ENCODE peak calls at places on chromosomes 13 and 19, in five cellular contexts. One of them, this sample, is unnamed.
A peak's percentile ranks its signal among the peaks of the same experiment; 100 is the strongest.

GRCh38 chr13:99125335-99125915 is 75.2 kb upstream of the UBAC2 start:
- DNase-seq in GM12878: no peak
- DNase-seq in K562: no peak
- DNase-seq in SK-N-SH: no peak
- DNase-seq in HepG2: no peak
- DNase-seq in this sample: no peak

GRCh38 chr19:4064551-4065260 is 2.0 kb downstream of the ZBTB7A start:
- DNase-seq in SK-N-SH: peak; percentile 86
- DNase-seq in HepG2: no peak
- DNase-seq in K562: peak; percentile 69
- DNase-seq in GM12878: no peak
- DNase-seq in this sample: peak; percentile 86

GRCh38 chr19:8311461-8312260 is 3.5 kb upstream of the CD320 start:
- DNase-seq in GM12878: no peak
- DNase-seq in K562: peak; percentile 2
- DNase-seq in SK-N-SH: no peak
- DNase-seq in HepG2: no peak
- DNase-seq in this sample: no peak

GRCh38 chr19:21202865-21203494 is 61.1 kb downstream of the ZNF431 start:
- DNase-seq in SK-N-SH: peak; percentile 49
- DNase-seq in K562: peak; percentile 55
- DNase-seq in HepG2: no peak
- DNase-seq in GM12878: peak; percentile 3
- DNase-seq in this sample: peak; percentile 28

GRCh38 chr13:44086389-44086788 is 206.7 kb downstream of the LACC1 start:
- DNase-seq in HepG2: no peak
- DNase-seq in SK-N-SH: no peak
- DNase-seq in GM12878: no peak
- DNase-seq in K562: no peak
- DNase-seq in this sample: no peak

GRCh38 chr13:85148009-85148408 is 651.2 kb downstream of the SLITRK6 start:
- DNase-seq in K562: no peak
- DNase-seq in GM12878: no peak
- DNase-seq in HepG2: peak; percentile 1
- DNase-seq in SK-N-SH: no peak
- DNase-seq in this sample: no peak

GRCh38 chr13:26628706-26629105 is 71.2 kb downstream of the WASF3 start:
- DNase-seq in GM12878: no peak
- DNase-seq in SK-N-SH: no peak
- DNase-seq in K562: no peak
- DNase-seq in HepG2: peak; percentile 28
- DNase-seq in this sample: no peak

GRCh38 chr19:17947815-17948473 is 15.1 kb downstream of the CCDC124 start:
- DNase-seq in HepG2: peak; percentile 85
- DNase-seq in GM12878: no peak
- DNase-seq in K562: peak; percentile 99
- DNase-seq in SK-N-SH: peak; percentile 99
- DNase-seq in this sample: peak; percentile 73

GRCh38 chr19:6073858-6074708 is 36.2 kb downstream of the RFX2 start:
- DNase-seq in K562: no peak
- DNase-seq in SK-N-SH: no peak
- DNase-seq in GM12878: no peak
- DNase-seq in HepG2: no peak
- DNase-seq in this sample: no peak

GRCh38 chr19:5170329-5170745 is 170.3 kb downstream of the PTPRS start:
- DNase-seq in HepG2: no peak
- DNase-seq in GM12878: no peak
- DNase-seq in SK-N-SH: peak; percentile 58
- DNase-seq in K562: peak; percentile 54
- DNase-seq in this sample: no peak

GRCh38 chr19:35013047-35013819 is 13.1 kb downstream of the GRAMD1A start:
- DNase-seq in K562: peak; percentile 78
- DNase-seq in GM12878: no peak
- DNase-seq in HepG2: peak; percentile 48
- DNase-seq in SK-N-SH: peak; percentile 94
- DNase-seq in this sample: peak; percentile 50

GRCh38 chr13:107413005-107413404 is 802.3 kb downstream of the LIG4 start:
- DNase-seq in GM12878: no peak
- DNase-seq in K562: no peak
- DNase-seq in HepG2: no peak
- DNase-seq in SK-N-SH: no peak
- DNase-seq in this sample: no peak

GRCh38 chr13:103640617-103641016 is 574.4 kb upstream of the SLC10A2 start:
- DNase-seq in HepG2: no peak
- DNase-seq in K562: no peak
- DNase-seq in GM12878: no peak
- DNase-seq in SK-N-SH: no peak
- DNase-seq in this sample: no peak

GRCh38 chr19:48950159-48950558 is 4.5 kb upstream of the BAX start:
- DNase-seq in SK-N-SH: no peak
- DNase-seq in HepG2: no peak
- DNase-seq in GM12878: no peak
- DNase-seq in K562: no peak
- DNase-seq in this sample: no peak

GRCh38 chr19:45769821-45770191 is 754 bp upstream of the SIX5 start:
- DNase-seq in GM12878: no peak
- DNase-seq in HepG2: no peak
- DNase-seq in K562: peak; percentile 39
- DNase-seq in SK-N-SH: no peak
- DNase-seq in this sample: no peak

GRCh38 chr13:100454876-100455275 is 133.7 kb downstream of the GGACT start:
- DNase-seq in K562: no peak
- DNase-seq in HepG2: no peak
- DNase-seq in GM12878: no peak
- DNase-seq in SK-N-SH: no peak
- DNase-seq in this sample: no peak

GRCh38 chr19:19134687-19135158 is 3.6 kb downstream of the TMEM161A start:
- DNase-seq in SK-N-SH: peak; percentile 32
- DNase-seq in K562: peak; percentile 86
- DNase-seq in GM12878: no peak
- DNase-seq in HepG2: no peak
- DNase-seq in this sample: peak; percentile 56

GRCh38 chr19:41350735-41351338 is 2.9 kb downstream of the TGFB1 start:
- DNase-seq in HepG2: no peak
- DNase-seq in K562: peak; percentile 85
- DNase-seq in GM12878: no peak
- DNase-seq in SK-N-SH: peak; percentile 16
- DNase-seq in this sample: no peak

GRCh38 chr19:35509861-35510625 is 3.4 kb downstream of the DMKN start:
- DNase-seq in K562: peak; percentile 87
- DNase-seq in GM12878: no peak
- DNase-seq in SK-N-SH: peak; percentile 90
- DNase-seq in HepG2: peak; percentile 75
- DNase-seq in this sample: peak; percentile 34

GRCh38 chr19:36605101-36605838 is at the start of gene ZNF382:
- DNase-seq in K562: no peak
- DNase-seq in HepG2: peak; percentile 63
- DNase-seq in GM12878: peak; percentile 17
- DNase-seq in SK-N-SH: peak; percentile 99
- DNase-seq in this sample: peak; percentile 84

GRCh38 chr19:8569066-8569761 is 8.0 kb downstream of the MYO1F start:
- DNase-seq in GM12878: peak; percentile 63
- DNase-seq in SK-N-SH: no peak
- DNase-seq in K562: peak; percentile 76
- DNase-seq in HepG2: no peak
- DNase-seq in this sample: peak; percentile 99

GRCh38 chr19:55179570-55180484 is at the start of gene SYT5:
- DNase-seq in GM12878: no peak
- DNase-seq in SK-N-SH: peak; percentile 86
- DNase-seq in K562: peak; percentile 88
- DNase-seq in HepG2: no peak
- DNase-seq in this sample: peak; percentile 20

GRCh38 chr19:10625003-10625761 is at the start of gene SLC44A2:
- DNase-seq in GM12878: no peak
- DNase-seq in HepG2: no peak
- DNase-seq in K562: peak; percentile 21
- DNase-seq in SK-N-SH: peak; percentile 93
- DNase-seq in this sample: no peak
- TF ChIP-seq REST in GM12878: no peak
- TF ChIP-seq REST in HepG2: no peak
- TF ChIP-seq REST in K562: no peak
- TF ChIP-seq REST in SK-N-SH: no peak
- TF ChIP-seq REST in this sample: no peak

DNA sequence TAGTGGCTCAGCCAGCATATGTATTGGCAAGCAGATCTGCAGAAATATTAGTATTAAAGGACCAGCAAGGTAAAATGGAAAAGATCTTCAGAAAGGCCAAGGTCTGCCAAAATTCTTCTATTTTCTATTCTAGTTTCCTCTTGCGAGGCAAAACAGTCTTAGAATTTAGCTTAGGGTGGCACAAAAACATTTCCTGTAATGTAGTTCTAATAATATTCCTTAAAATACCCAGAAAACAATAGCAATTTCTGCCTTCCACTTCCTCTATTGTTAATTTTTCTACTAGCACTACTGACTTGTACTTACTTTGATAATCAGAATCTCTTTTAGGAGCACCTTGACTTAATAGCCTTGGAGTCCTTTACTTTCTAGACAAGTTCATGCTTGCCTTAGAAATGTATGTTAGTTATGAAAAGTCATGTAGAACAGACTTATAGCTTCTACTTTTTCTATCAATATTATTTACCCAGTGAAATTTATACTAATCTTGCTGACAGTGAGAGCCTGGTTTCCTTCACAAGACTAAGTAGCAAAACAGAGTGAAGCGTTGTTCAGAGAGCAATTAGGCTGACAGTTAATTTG is 23.8 kb upstream of the LPAR6 start:
- DNase-seq in HepG2: no peak
- DNase-seq in K562: no peak
- DNase-seq in SK-N-SH: no peak
- DNase-seq in GM12878: no peak
- DNase-seq in this sample: no peak
- TF ChIP-seq GABPA in HepG2: no peak
- TF ChIP-seq GABPA in K562: no peak
- TF ChIP-seq GABPA in SK-N-SH: no peak
- TF ChIP-seq GABPA in GM12878: no peak
- TF ChIP-seq GABPA in this sample: no peak

GRCh38 chr19:3028305-3029069 is 593 bp downstream of the TLE2 start:
- DNase-seq in K562: no peak
- DNase-seq in GM12878: no peak
- DNase-seq in SK-N-SH: no peak
- DNase-seq in HepG2: no peak
- DNase-seq in this sample: no peak
- TF ChIP-seq REST in K562: no peak
- TF ChIP-seq REST in GM12878: no peak
- TF ChIP-seq REST in SK-N-SH: no peak
- TF ChIP-seq REST in HepG2: no peak
- TF ChIP-seq REST in this sample: no peak

DNA sequence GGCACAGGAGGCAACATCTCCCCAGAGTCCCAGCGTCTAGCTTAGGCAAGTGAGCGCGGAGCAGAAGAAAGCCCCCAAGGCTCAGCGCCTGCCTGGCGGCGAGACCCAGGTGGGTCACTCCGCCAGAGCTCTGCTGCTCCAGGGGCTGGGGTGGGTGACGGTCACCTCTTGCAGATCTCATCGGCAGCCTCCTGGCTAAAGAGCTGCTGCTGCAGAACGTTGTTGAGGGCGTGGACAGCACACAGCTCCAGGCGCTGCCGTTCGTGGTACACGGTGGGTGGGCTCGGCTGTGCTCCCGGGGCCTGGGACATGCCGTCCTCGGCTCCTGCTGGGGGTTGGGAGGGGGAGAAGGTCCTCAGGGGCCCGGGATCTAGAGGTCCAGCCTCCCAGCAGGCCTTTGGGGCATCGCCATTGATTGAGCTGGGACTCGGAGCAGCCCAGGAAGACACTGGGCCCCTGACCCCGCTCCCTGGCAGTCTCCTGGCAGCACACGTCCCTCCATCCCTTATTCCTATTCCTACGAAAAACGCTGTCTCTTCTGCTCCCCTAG is 795 bp downstream of the JOSD2 start:
- DNase-seq in GM12878: no peak
- DNase-seq in HepG2: no peak
- DNase-seq in K562: no peak
- DNase-seq in SK-N-SH: peak; percentile 76
- DNase-seq in this sample: no peak
- TF ChIP-seq GABPA in GM12878: no peak
- TF ChIP-seq GABPA in HepG2: no peak
- TF ChIP-seq GABPA in K562: no peak
- TF ChIP-seq GABPA in SK-N-SH: no peak
- TF ChIP-seq GABPA in this sample: no peak

GRCh38 chr13:52371736-52372247 is 34.2 kb downstream of the THSD1 start:
- DNase-seq in HepG2: peak; percentile 66
- DNase-seq in SK-N-SH: peak; percentile 24
- DNase-seq in GM12878: no peak
- DNase-seq in K562: no peak
- DNase-seq in this sample: no peak
- TF ChIP-seq REST in HepG2: no peak
- TF ChIP-seq REST in SK-N-SH: no peak
- TF ChIP-seq REST in GM12878: no peak
- TF ChIP-seq REST in K562: no peak
- TF ChIP-seq REST in this sample: no peak

GRCh38 chr19:9808855-9809646 is 9.8 kb downstream of the FBXL12 start:
- DNase-seq in GM12878: no peak
- DNase-seq in SK-N-SH: no peak
- DNase-seq in K562: no peak
- DNase-seq in HepG2: no peak
- DNase-seq in this sample: no peak

GRCh38 chr19:9806781-9807180 is 12.1 kb downstream of the FBXL12 start:
- DNase-seq in SK-N-SH: no peak
- DNase-seq in HepG2: no peak
- DNase-seq in GM12878: no peak
- DNase-seq in K562: no peak
- DNase-seq in this sample: no peak

GRCh38 chr19:9811139-9811538 is 7.7 kb downstream of the FBXL12 start:
- DNase-seq in GM12878: no peak
- DNase-seq in K562: no peak
- DNase-seq in HepG2: no peak
- DNase-seq in SK-N-SH: no peak
- DNase-seq in this sample: no peak
- TF ChIP-seq GABPA in GM12878: no peak
- TF ChIP-seq GABPA in K562: no peak
- TF ChIP-seq GABPA in HepG2: no peak
- TF ChIP-seq GABPA in SK-N-SH: no peak
- TF ChIP-seq GABPA in this sample: no peak

DNA sequence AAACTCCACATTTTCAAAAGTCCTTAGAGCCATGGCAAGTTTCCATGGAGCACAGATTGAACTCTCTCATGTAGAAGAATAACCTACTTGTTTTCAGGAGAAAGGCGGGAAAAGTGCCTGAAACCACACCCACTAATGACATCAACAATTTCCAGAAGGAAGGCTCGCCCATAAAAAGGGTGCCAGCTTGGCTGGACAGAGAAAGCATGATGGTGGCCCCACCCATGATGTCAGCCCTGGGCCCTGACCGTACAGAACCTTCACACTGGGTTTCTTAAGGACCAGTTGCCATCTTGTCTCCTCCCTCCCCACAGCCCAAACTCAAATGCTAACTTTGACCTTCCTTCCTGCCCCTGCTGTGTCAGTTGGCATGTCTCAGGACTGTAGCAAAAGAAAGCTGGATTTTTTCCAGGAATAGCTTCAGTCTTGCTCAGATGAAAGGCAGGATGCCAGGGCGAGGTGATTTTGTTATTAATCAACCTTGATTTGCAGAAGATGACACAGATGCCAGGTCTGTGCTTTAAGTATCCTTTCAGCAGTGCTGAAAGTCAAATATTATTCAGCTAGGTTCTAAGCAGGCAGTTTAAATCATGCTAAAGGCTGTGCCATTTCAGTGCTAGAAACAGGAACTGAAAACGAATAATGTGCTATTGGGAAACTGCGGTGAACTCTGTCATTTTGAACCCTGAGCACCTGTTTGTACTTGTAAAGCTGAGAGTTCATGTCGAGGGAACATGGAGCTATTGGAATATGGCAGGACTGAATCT is 89.5 kb upstream of the RFC3 start:
- DNase-seq in K562: no peak
- DNase-seq in GM12878: peak; percentile 96
- DNase-seq in SK-N-SH: no peak
- DNase-seq in HepG2: no peak
- DNase-seq in this sample: peak; percentile 81
- TF ChIP-seq REST in K562: no peak
- TF ChIP-seq REST in GM12878: peak; percentile 55
- TF ChIP-seq REST in SK-N-SH: no peak
- TF ChIP-seq REST in HepG2: no peak
- TF ChIP-seq REST in this sample: peak; percentile 65

This sample was measured in HL-60.